ENCODE peak calls at places on chromosomes 2 and 18, in seven cellular contexts. One of them, this sample, is unnamed. For H3K9me3, the result is how much of the 10 kb centered on the place peaks cover.

GRCh38 chr2:188369365-188369764 is 77.7 kb downstream of the GULP1 start:
- DNase-seq in stomach: peak
- DNase-seq in mammary epithelial cell: peak
- DNase-seq in IMR-90: peak
- DNase-seq in HepG2: peak
- DNase-seq in mesenchymal stem cell: peak
- DNase-seq in heart left ventricle: peak
- DNase-seq in this sample: no peak

GRCh38 chr2:165192729-165193128 is 11.1 kb downstream of the SCN3A start:
- DNase-seq in stomach: no peak
- DNase-seq in mammary epithelial cell: no peak
- DNase-seq in IMR-90: no peak
- DNase-seq in HepG2: no peak
- DNase-seq in mesenchymal stem cell: no peak
- DNase-seq in heart left ventricle: no peak
- DNase-seq in this sample: no peak

GRCh38 chr2:120763516-120763915 is 27.8 kb downstream of the GLI2 start:
- DNase-seq in stomach: no peak
- DNase-seq in mammary epithelial cell: no peak
- DNase-seq in IMR-90: no peak
- DNase-seq in HepG2: no peak
- DNase-seq in mesenchymal stem cell: peak
- DNase-seq in heart left ventricle: no peak
- DNase-seq in this sample: peak

GRCh38 chr18:76167440-76167839 is 327.6 kb downstream of the ZNF516 start:
- DNase-seq in stomach: no peak
- DNase-seq in mammary epithelial cell: peak
- DNase-seq in IMR-90: no peak
- DNase-seq in HepG2: no peak
- DNase-seq in mesenchymal stem cell: no peak
- DNase-seq in heart left ventricle: no peak
- DNase-seq in this sample: no peak

GRCh38 chr2:134160793-134161504 is 92.9 kb upstream of the MGAT5 start:
- DNase-seq in stomach: no peak
- DNase-seq in mammary epithelial cell: no peak
- DNase-seq in IMR-90: peak
- DNase-seq in HepG2: no peak
- DNase-seq in mesenchymal stem cell: no peak
- DNase-seq in heart left ventricle: peak
- DNase-seq in this sample: peak

GRCh38 chr2:119730598-119731278 is 29.0 kb upstream of the PTPN4 start:
- DNase-seq in stomach: peak
- DNase-seq in mammary epithelial cell: peak
- DNase-seq in IMR-90: no peak
- DNase-seq in HepG2: no peak
- DNase-seq in mesenchymal stem cell: no peak
- DNase-seq in heart left ventricle: no peak
- DNase-seq in this sample: no peak

GRCh38 chr2:120204945-120205670 is 18.1 kb downstream of the TMEM185B start:
- DNase-seq in stomach: no peak
- DNase-seq in mammary epithelial cell: no peak
- DNase-seq in IMR-90: no peak
- DNase-seq in HepG2: no peak
- DNase-seq in mesenchymal stem cell: no peak
- DNase-seq in heart left ventricle: no peak
- DNase-seq in this sample: no peak

GRCh38 chr18:40222736-40223135 is 1732.3 kb upstream of the PIK3C3 start:
- DNase-seq in stomach: no peak
- DNase-seq in mammary epithelial cell: no peak
- DNase-seq in IMR-90: peak
- DNase-seq in HepG2: no peak
- DNase-seq in mesenchymal stem cell: peak
- DNase-seq in heart left ventricle: no peak
- DNase-seq in this sample: no peak

GRCh38 chr18:45686892-45687611 is 36.9 kb upstream of the SLC14A1 start:
- DNase-seq in stomach: no peak
- DNase-seq in mammary epithelial cell: no peak
- DNase-seq in IMR-90: no peak
- DNase-seq in HepG2: no peak
- DNase-seq in mesenchymal stem cell: no peak
- DNase-seq in heart left ventricle: no peak
- DNase-seq in this sample: no peak

GRCh38 chr2:85584857-85585780 is 888 bp downstream of the VAMP5 start:
- DNase-seq in stomach: peak
- DNase-seq in mammary epithelial cell: peak
- DNase-seq in IMR-90: peak
- DNase-seq in HepG2: peak
- DNase-seq in mesenchymal stem cell: peak
- DNase-seq in heart left ventricle: peak
- DNase-seq in this sample: peak

GRCh38 chr2:30428034-30428662 is 18.9 kb upstream of the LCLAT1 start:
- DNase-seq in stomach: no peak
- DNase-seq in mammary epithelial cell: no peak
- DNase-seq in IMR-90: no peak
- DNase-seq in HepG2: no peak
- DNase-seq in mesenchymal stem cell: no peak
- DNase-seq in heart left ventricle: no peak
- DNase-seq in this sample: no peak

GRCh38 chr2:97911210-97911921 is 84.4 kb downstream of the TMEM131 start:
- DNase-seq in stomach: no peak
- DNase-seq in mammary epithelial cell: peak
- DNase-seq in IMR-90: peak
- DNase-seq in HepG2: no peak
- DNase-seq in mesenchymal stem cell: peak
- DNase-seq in heart left ventricle: no peak
- DNase-seq in this sample: no peak

GRCh38 chr2:229044581-229044980 is 226.5 kb downstream of the PID1 start:
- DNase-seq in stomach: no peak
- DNase-seq in mammary epithelial cell: no peak
- DNase-seq in IMR-90: no peak
- DNase-seq in HepG2: no peak
- DNase-seq in mesenchymal stem cell: peak
- DNase-seq in heart left ventricle: no peak
- DNase-seq in this sample: no peak

GRCh38 chr18:12426924-12427323 is 19.2 kb downstream of the PRELID3A start:
- DNase-seq in stomach: no peak
- DNase-seq in mammary epithelial cell: no peak
- DNase-seq in IMR-90: no peak
- DNase-seq in HepG2: no peak
- DNase-seq in mesenchymal stem cell: no peak
- DNase-seq in heart left ventricle: no peak
- DNase-seq in this sample: no peak

GRCh38 chr2:219631925-219632757 is 4.7 kb downstream of the SLC4A3 start:
- DNase-seq in stomach: peak
- DNase-seq in mammary epithelial cell: no peak
- DNase-seq in IMR-90: no peak
- DNase-seq in HepG2: no peak
- DNase-seq in mesenchymal stem cell: no peak
- DNase-seq in heart left ventricle: peak
- DNase-seq in this sample: peak

GRCh38 chr18:61738042-61738441 is 154.8 kb downstream of the RNF152 start:
- DNase-seq in stomach: no peak
- DNase-seq in mammary epithelial cell: no peak
- DNase-seq in IMR-90: no peak
- DNase-seq in HepG2: no peak
- DNase-seq in mesenchymal stem cell: peak
- DNase-seq in heart left ventricle: no peak
- DNase-seq in this sample: no peak

GRCh38 chr18:61735564-61736102 is 157.2 kb downstream of the RNF152 start:
- DNase-seq in stomach: no peak
- DNase-seq in mammary epithelial cell: no peak
- DNase-seq in IMR-90: no peak
- DNase-seq in HepG2: no peak
- DNase-seq in mesenchymal stem cell: no peak
- DNase-seq in heart left ventricle: no peak
- DNase-seq in this sample: no peak

GRCh38 chr18:61732854-61733253 is 160.0 kb downstream of the RNF152 start:
- DNase-seq in stomach: no peak
- DNase-seq in mammary epithelial cell: no peak
- DNase-seq in IMR-90: no peak
- DNase-seq in HepG2: no peak
- DNase-seq in mesenchymal stem cell: no peak
- DNase-seq in heart left ventricle: no peak
- DNase-seq in this sample: peak

GRCh38 chr18:61738488-61738887 is 154.3 kb downstream of the RNF152 start:
- DNase-seq in stomach: no peak
- DNase-seq in mammary epithelial cell: no peak
- DNase-seq in IMR-90: peak
- DNase-seq in HepG2: no peak
- DNase-seq in mesenchymal stem cell: peak
- DNase-seq in heart left ventricle: no peak
- DNase-seq in this sample: no peak

DNA sequence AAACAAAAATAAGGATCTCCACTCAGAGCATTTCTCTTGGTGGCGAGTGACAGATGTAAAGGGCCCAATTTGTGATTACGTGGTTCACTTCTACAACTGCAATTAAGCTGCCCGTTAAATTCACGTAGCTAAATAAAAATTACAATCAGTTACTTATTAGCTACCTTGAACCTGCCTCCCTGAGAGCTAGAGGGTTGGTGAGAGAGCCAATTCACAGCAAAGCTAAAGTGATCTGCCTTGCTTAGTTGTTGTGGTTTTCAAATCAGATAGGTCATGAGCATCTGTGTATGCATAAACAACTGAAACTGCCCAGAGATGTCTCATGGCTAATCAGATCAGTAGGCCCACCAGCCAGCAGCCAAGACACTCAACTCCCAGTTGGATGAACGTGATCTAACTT is 156.6 kb downstream of the RNF152 start:
- DNase-seq in stomach: no peak
- DNase-seq in mammary epithelial cell: no peak
- DNase-seq in IMR-90: peak
- DNase-seq in HepG2: no peak
- DNase-seq in mesenchymal stem cell: no peak
- DNase-seq in heart left ventricle: no peak
- DNase-seq in this sample: no peak
- H3K9me3 ChIP-seq in stomach: under half
- H3K9me3 ChIP-seq in mammary epithelial cell: under half
- H3K9me3 ChIP-seq in IMR-90: under half
- H3K9me3 ChIP-seq in HepG2: under half
- H3K9me3 ChIP-seq in mesenchymal stem cell: under half
- H3K9me3 ChIP-seq in heart left ventricle: under half
- H3K9me3 ChIP-seq in this sample: under half

DNA sequence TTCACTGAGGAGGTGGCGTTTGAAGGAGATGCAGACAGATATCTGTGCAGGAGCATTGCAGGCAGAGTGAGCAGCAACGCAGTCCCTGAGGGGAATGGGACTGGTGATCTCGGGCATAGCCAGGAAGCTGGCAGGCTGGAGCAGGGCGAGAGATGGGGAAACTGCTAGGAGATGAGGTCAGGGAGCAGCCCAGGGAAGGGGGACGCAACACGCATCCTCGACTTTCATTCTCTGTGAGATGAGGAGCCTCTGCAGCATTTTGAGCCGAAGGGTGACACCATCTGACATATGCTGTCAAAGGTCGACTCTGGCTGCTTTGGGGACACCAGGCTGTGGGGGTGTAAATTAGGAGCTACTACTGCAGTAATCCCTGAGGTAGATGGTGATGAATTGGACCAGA is 4.3 kb upstream of the CHRNA1 start:
- DNase-seq in stomach: no peak
- DNase-seq in mammary epithelial cell: no peak
- DNase-seq in IMR-90: no peak
- DNase-seq in HepG2: no peak
- DNase-seq in mesenchymal stem cell: no peak
- DNase-seq in heart left ventricle: no peak
- DNase-seq in this sample: no peak
- H3K9me3 ChIP-seq in stomach: under half
- H3K9me3 ChIP-seq in mammary epithelial cell: under half
- H3K9me3 ChIP-seq in IMR-90: under half
- H3K9me3 ChIP-seq in HepG2: under half
- H3K9me3 ChIP-seq in mesenchymal stem cell: under half
- H3K9me3 ChIP-seq in heart left ventricle: under half
- H3K9me3 ChIP-seq in this sample: under half

GRCh38 chr2:15841776-15842554 is 98.4 kb upstream of the MYCN start:
- DNase-seq in stomach: no peak
- DNase-seq in mammary epithelial cell: no peak
- DNase-seq in IMR-90: no peak
- DNase-seq in HepG2: peak
- DNase-seq in mesenchymal stem cell: no peak
- DNase-seq in heart left ventricle: no peak
- DNase-seq in this sample: no peak

GRCh38 chr2:15845294-15845693 is 95.1 kb upstream of the MYCN start:
- DNase-seq in stomach: no peak
- DNase-seq in mammary epithelial cell: no peak
- DNase-seq in IMR-90: no peak
- DNase-seq in HepG2: no peak
- DNase-seq in mesenchymal stem cell: no peak
- DNase-seq in heart left ventricle: no peak
- DNase-seq in this sample: no peak

GRCh38 chr2:15845737-15846405 is 94.5 kb upstream of the MYCN start:
- DNase-seq in stomach: no peak
- DNase-seq in mammary epithelial cell: no peak
- DNase-seq in IMR-90: no peak
- DNase-seq in HepG2: no peak
- DNase-seq in mesenchymal stem cell: no peak
- DNase-seq in heart left ventricle: no peak
- DNase-seq in this sample: no peak

GRCh38 chr2:15842771-15843666 is 97.3 kb upstream of the MYCN start:
- DNase-seq in stomach: no peak
- DNase-seq in mammary epithelial cell: no peak
- DNase-seq in IMR-90: no peak
- DNase-seq in HepG2: no peak
- DNase-seq in mesenchymal stem cell: no peak
- DNase-seq in heart left ventricle: no peak
- DNase-seq in this sample: no peak

DNA sequence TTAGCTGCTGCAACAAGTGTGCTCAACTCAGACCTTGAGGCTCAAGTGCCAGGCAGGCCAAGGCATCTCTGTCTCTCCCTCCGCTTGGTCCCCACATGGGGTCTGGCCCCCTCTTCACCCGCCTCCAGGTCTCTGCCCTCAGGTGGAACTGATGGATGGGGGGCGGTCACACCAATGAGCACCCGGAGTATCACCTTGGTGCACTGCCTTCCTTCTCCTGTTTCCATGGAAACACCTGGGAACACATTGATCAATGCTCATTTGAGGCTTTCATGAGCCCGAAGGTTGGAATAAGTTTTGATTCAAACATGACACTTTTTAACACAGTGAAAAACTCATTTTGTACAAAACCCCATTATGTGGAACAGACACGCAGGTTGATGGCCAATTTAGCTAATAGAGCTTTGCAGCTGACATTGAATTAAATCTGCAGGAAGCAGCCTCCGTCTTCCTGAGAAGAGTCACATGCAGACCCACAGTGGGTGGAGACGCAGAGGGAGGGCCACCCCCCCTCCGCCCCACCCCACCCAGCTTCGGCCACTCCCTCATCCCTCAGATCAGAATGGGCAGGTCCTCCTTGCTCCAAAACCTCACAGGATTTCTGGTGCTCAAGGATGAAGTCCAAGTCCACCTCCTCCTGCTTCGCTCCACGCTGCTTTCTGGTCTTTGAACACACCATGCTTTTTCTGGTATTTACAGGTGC is 96.1 kb upstream of the MYCN start:
- DNase-seq in stomach: no peak
- DNase-seq in mammary epithelial cell: no peak
- DNase-seq in IMR-90: no peak
- DNase-seq in HepG2: no peak
- DNase-seq in mesenchymal stem cell: no peak
- DNase-seq in heart left ventricle: no peak
- DNase-seq in this sample: no peak
- H3K9me3 ChIP-seq in stomach: under half
- H3K9me3 ChIP-seq in mammary epithelial cell: under half
- H3K9me3 ChIP-seq in IMR-90: half or more
- H3K9me3 ChIP-seq in HepG2: under half
- H3K9me3 ChIP-seq in mesenchymal stem cell: under half
- H3K9me3 ChIP-seq in heart left ventricle: under half
- H3K9me3 ChIP-seq in this sample: under half

GRCh38 chr18:14970027-14970426 is 222.1 kb downstream of the ANKRD30B start:
- DNase-seq in stomach: no peak
- DNase-seq in mammary epithelial cell: peak
- DNase-seq in IMR-90: no peak
- DNase-seq in HepG2: no peak
- DNase-seq in mesenchymal stem cell: no peak
- DNase-seq in heart left ventricle: no peak
- DNase-seq in this sample: no peak
- H3K9me3 ChIP-seq in stomach: under half
- H3K9me3 ChIP-seq in mammary epithelial cell: under half
- H3K9me3 ChIP-seq in IMR-90: under half
- H3K9me3 ChIP-seq in HepG2: under half
- H3K9me3 ChIP-seq in mesenchymal stem cell: under half
- H3K9me3 ChIP-seq in heart left ventricle: under half
- H3K9me3 ChIP-seq in this sample: under half